ENCODE peak calls at places on chromosome 1, in four cellular contexts. R is colonic mucosa, D is H9, N is IMR-90. I is an unnamed sample.

GRCh38 chr1:243409284-243409683 is 153.4 kb downstream of the SDCCAG8 start:
- DNase-seq in R (no peak), D (no peak), N (no peak), I (no peak)

GRCh38 chr1:219354962-219355361 is 181.3 kb downstream of the LYPLAL1 start:
- DNase-seq in R (no peak), D (no peak), N (no peak), I (no peak)

GRCh38 chr1:235176486-235176885 is 15.4 kb upstream of the RBM34 start:
- DNase-seq in R (no peak), D (no peak), N (no peak), I (no peak)

GRCh38 chr1:91564888-91565700 is 64.4 kb downstream of the CDC7 start:
- DNase-seq in R (no peak), D (no peak), N (peak), I (no peak)

GRCh38 chr1:99681583-99681982 is 35.7 kb downstream of the PALMD start:
- DNase-seq in R (no peak), D (no peak), N (no peak), I (no peak)

GRCh38 chr1:245166471-245166885 is 11.7 kb downstream of the KIF26B start:
- DNase-seq in R (no peak), D (no peak), N (peak), I (peak)

GRCh38 chr1:32741417-32742131 is 39.0 kb upstream of the SYNC start:
- DNase-seq in R (peak), D (no peak), N (no peak), I (peak)

GRCh38 chr1:193019442-193020026 is 39.6 kb downstream of the UCHL5 start:
- DNase-seq in R (no peak), D (no peak), N (peak), I (no peak)

GRCh38 chr1:28326505-28326904 is 2.3 kb upstream of the MED18 start:
- DNase-seq in R (no peak), D (no peak), N (no peak), I (no peak)

GRCh38 chr1:81213279-81213678 is 587.5 kb upstream of the ADGRL2 start:
- DNase-seq in R (no peak), D (no peak), N (no peak), I (no peak)

DNA sequence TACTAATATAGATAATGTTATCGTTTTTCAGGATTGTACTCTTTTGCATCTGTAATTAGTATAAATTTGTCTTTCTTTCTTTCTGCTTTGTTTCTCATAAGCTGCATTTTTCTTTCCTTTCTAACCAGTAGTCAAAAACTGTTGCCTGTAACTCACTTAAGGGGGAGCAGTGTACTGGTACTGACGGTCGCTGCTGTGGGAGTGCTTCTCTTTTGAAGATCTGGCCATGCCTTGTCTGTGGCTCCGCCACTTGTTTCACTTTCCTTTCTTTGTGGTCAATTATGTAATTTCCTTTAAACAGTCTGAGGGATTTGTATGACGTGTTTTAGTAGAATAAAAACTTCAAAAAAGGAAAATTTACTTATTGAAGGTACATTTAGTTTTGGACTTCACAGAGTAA is 37.0 kb downstream of the MIA3 start:
- DNase-seq in R (peak), D (no peak), N (no peak), I (no peak)
- TF ChIP-seq CTCF in R (no peak), D (no peak), N (no peak), I (no peak)

GRCh38 chr1:167612583-167612982 is 17.4 kb upstream of the RCSD1 start:
- DNase-seq in R (no peak), D (no peak), N (no peak), I (no peak)
- H3K9ac ChIP-seq in R (no peak), D (no peak), N (no peak), I (no peak)

DNA sequence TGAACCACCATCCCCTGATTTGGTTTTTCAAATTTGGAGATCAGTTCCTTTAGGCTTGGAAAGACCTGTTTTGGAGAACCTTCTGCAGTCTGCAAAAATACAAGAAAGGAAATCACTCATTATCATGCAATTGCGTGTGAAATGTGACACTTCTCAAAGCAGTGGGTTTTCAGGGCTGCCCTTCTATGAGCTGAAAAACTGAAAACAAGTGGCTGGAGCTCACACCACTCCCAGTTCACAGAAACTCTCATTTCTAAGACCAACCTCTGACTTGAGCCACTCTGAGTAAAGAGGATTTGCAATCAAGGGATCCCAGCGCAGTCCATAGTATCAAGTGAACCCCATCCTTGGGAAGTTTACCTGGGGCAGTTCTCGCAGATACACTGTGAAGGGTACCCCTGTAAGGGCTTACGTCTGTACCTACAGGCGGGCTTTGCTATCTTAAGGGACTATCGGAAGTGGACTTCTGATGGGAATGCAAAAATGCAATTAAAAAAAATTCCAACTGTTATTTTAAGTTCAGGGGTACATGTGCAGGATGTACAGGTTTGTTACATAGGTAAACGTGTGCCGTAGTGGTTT is 12.8 kb downstream of the SH2D1B start:
- DNase-seq in R (no peak), D (no peak), N (no peak), I (no peak)
- H3K27ac ChIP-seq in R (no peak), D (no peak), N (no peak), I (no peak)

DNA sequence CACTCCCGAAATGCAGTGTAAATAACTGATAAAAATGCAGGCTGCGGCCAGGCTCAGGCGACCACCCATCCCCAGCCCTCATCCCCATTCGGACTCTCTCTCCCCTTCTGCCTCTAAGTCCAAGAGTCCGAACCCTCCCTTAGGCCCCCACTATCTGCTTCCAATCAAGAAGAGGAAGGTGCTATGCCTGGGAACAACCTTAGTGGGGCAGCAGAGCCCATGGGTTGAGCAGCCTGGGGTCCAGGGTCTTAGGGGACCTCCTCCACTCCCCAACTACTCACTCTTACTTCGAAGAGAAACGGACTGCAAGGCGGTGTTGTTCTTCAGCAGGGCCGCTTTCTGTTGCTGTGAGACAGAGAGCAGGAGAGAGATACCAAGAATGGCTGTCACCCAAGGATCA is 12.2 kb downstream of the ARHGEF2 start:
- DNase-seq in R (no peak), D (no peak), N (no peak), I (no peak)
- TF ChIP-seq CTCF in R (no peak), D (peak), N (peak), I (peak)

GRCh38 chr1:160740133-160740688 is 1.2 kb downstream of the SLAMF7 start:
- DNase-seq in R (no peak), D (no peak), N (no peak), I (no peak)
- H3K9ac ChIP-seq in R (no peak), D (no peak), N (no peak), I (no peak)